ENCODE peak calls at places on chromosomes 2 and 18, in four cellular contexts. A is cardiac muscle cell, F is A549, M is transverse colon. J is an unnamed sample.

GRCh38 chr2:31275976-31276375 is 42.0 kb downstream of the EHD3 start:
- DNase-seq in F (no peak), A (no peak), M (no peak), J (no peak)

GRCh38 chr2:176079851-176080539 is 3.8 kb downstream of the EVX2 start:
- DNase-seq in M (no peak), F (peak), A (peak), J (no peak)

GRCh38 chr2:233942731-233943130 is 25.6 kb downstream of the TRPM8 start:
- DNase-seq in A (no peak), M (no peak), F (no peak), J (no peak)

GRCh38 chr2:42933824-42934254 is 141.5 kb upstream of the HAAO start:
- DNase-seq in M (no peak), A (no peak), F (no peak), J (no peak)

GRCh38 chr2:85887566-85888019 is 1.2 kb downstream of the ST3GAL5 start:
- DNase-seq in A (peak), M (peak), F (peak), J (peak)

GRCh38 chr2:73266061-73266891 is 18.0 kb downstream of the FBXO41 start:
- DNase-seq in F (no peak), M (no peak), A (no peak), J (peak)

GRCh38 chr18:56139792-56140254 is 498.6 kb downstream of the TXNL1 start:
- DNase-seq in A (no peak), M (peak), F (no peak), J (no peak)

GRCh38 chr2:100293341-100294161 is 28.8 kb downstream of the LONRF2 start:
- DNase-seq in A (no peak), M (no peak), F (peak), J (no peak)

GRCh38 chr2:64679673-64680425 is 26.1 kb upstream of the SERTAD2 start:
- DNase-seq in A (no peak), M (no peak), F (no peak), J (no peak)

GRCh38 chr2:78532762-78533399 is 492.6 kb upstream of the REG3G start:
- DNase-seq in F (no peak), A (no peak), M (no peak), J (no peak)

GRCh38 chr18:36073676-36074075 is 6.3 kb upstream of the RPRD1A start:
- DNase-seq in F (no peak), M (no peak), A (no peak), J (no peak)

GRCh38 chr18:70288171-70288850 is 534 bp upstream of the SOCS6 start:
- DNase-seq in A (no peak), M (peak), F (no peak), J (peak)

DNA sequence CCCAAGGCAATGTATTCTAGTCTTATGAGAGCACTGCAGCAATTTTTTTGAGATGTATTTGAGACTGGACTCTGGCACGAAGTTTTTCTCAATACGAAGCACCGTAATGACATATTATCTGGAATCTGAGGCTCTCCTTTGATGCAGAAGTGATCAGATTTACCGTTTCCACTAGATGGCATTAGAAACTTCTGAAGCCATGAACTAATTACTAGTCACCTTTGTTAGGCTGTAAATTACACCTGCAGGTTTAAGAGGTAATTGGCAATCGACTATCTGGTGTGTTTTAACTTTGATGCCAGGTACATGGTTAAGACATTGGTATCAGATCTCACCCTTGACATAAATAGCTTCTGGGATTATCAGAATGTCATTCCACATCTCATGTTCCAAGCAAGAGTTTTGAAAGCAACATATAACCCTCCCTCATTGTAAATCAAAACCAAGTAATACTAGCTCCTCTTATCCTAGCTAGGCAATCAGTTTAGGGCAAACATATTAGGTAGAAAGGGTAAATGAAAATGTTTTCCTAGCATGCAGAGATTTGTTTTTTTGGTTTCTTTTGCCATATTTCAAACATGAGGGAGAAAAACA is 254.6 kb upstream of the SPRED2 start:
- DNase-seq in F (no peak), M (no peak), A (no peak), J (no peak)
- TF ChIP-seq CTCF in F (peak), M (no peak), A (no peak), J (no peak)

DNA sequence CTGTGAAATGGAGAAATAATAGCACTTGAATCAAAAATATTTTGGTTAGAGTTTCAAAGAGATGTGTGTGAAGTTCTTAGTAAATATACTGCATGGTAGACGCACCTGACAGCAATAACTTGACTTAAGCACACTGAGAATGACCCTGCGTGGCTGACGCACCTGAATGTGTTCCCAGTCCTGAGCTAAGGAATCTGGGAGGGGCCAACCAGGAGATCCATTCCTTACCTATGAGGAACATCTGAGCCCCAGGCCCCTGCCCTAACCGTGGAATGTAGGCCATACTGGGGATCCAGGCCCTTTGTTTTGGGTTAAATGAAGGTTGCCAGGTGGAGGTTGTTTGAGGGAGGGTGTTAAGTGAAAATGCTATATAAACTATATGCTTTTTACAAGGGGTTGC is 284.4 kb downstream of the RBM43 start:
- DNase-seq in F (no peak), M (no peak), A (no peak), J (no peak)
- H3K27ac ChIP-seq in F (no peak), M (no peak), A (no peak), J (no peak)

GRCh38 chr2:1814616-1815015 is 70.3 kb upstream of the PXDN start:
- DNase-seq in M (no peak), F (no peak), A (no peak), J (no peak)

GRCh38 chr2:1811971-1812350 is 67.6 kb upstream of the PXDN start:
- DNase-seq in M (no peak), A (no peak), F (no peak), J (no peak)

GRCh38 chr2:1812926-1813325 is 68.6 kb upstream of the PXDN start:
- DNase-seq in M (no peak), F (no peak), A (no peak), J (peak)

GRCh38 chr2:1814061-1814460 is 69.7 kb upstream of the PXDN start:
- DNase-seq in A (no peak), M (no peak), F (no peak), J (no peak)

DNA sequence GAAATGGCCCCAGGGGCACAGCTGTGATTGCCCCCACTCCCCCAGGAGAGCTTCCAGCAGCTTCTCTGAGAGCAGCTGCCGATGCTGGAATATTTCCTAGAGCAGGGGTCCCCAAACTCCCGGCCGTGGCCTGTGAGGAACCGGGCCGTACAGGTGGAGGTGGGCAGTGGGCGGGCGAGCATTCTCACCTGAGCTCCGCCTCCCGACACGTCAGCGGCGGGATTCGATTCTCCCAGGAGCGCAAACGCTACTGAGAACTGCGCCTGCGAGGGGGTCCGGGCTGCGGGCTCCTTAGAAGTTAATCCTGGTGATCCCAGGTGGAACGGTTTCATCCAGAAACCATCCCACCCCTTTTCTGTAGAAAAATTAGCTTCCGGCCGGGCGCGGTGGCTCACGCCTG is 69.1 kb upstream of the PXDN start:
- DNase-seq in A (no peak), F (no peak), M (no peak), J (no peak)
- H3K4me3 ChIP-seq in A (no peak), F (no peak), M (no peak), J (no peak)

DNA sequence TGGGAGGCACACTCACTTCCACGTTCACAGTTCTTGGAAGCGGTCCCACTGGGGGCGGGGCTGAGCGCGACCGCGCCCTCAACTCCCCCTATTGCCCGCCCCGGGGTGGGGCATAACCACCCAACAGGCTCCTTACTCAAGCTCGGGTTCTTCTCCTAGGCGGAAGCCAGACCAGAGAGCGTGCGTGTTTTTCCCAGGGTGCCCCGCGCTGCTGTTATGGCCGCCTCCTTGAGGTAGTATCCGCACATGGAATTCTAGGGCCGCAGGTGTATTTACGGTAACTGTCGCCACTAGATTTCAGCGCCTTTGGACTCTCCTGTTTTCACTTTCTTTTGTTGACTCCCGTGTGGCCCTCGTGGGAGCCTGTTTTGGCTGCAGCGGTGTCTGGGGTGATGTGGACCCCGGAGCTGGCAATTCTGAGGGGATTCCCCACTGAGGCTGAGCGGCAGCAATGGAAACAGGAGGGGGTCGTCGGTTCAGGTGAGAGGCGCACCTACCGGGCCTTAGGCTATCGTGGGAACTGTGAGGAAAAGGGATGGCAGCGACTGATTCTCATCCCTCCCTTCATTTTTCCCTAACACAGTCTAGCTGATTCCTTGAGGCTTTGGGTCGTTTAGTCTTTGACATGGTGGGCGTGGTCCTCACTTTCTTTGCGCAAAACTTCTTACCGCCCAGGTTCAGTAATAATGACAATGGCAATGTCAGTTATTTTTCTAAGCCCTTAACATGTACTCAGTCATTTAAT is at the start of gene TTC27:
- DNase-seq in A (peak), M (peak), F (peak), J (peak)
- TF ChIP-seq CTCF in A (no peak), M (no peak), F (no peak), J (peak)